ENCODE peak calls at places on chromosomes 11 and 22, in six cellular contexts. One of them, this sample, is unnamed.

GRCh38 chr11:29507381-29507780 is 509.4 kb downstream of the KCNA4 start:
- DNase-seq in colonic mucosa: no peak
- DNase-seq in cardiac fibroblast: no peak
- DNase-seq in right lobe of liver: no peak
- DNase-seq in mammary epithelial cell: no peak
- DNase-seq in fibroblast of mammary gland: no peak
- DNase-seq in this sample: no peak

GRCh38 chr22:20904008-20904979 is 12.9 kb upstream of the CRKL start:
- DNase-seq in colonic mucosa: no peak
- DNase-seq in cardiac fibroblast: peak
- DNase-seq in right lobe of liver: no peak
- DNase-seq in mammary epithelial cell: peak
- DNase-seq in fibroblast of mammary gland: peak
- DNase-seq in this sample: no peak

GRCh38 chr11:134781335-134781970 is 369.4 kb upstream of the B3GAT1 start:
- DNase-seq in colonic mucosa: no peak
- DNase-seq in cardiac fibroblast: no peak
- DNase-seq in right lobe of liver: no peak
- DNase-seq in mammary epithelial cell: no peak
- DNase-seq in fibroblast of mammary gland: no peak
- DNase-seq in this sample: peak

GRCh38 chr11:18115360-18116127 is 9.7 kb upstream of the SAAL1 start:
- DNase-seq in colonic mucosa: peak
- DNase-seq in cardiac fibroblast: peak
- DNase-seq in right lobe of liver: no peak
- DNase-seq in mammary epithelial cell: peak
- DNase-seq in fibroblast of mammary gland: peak
- DNase-seq in this sample: no peak

GRCh38 chr11:112540261-112540660 is 279.6 kb upstream of the PLET1 start:
- DNase-seq in colonic mucosa: no peak
- DNase-seq in cardiac fibroblast: no peak
- DNase-seq in right lobe of liver: no peak
- DNase-seq in mammary epithelial cell: no peak
- DNase-seq in fibroblast of mammary gland: no peak
- DNase-seq in this sample: no peak

GRCh38 chr11:114892381-114893197 is 214.3 kb downstream of the NXPE2 start:
- DNase-seq in colonic mucosa: peak
- DNase-seq in cardiac fibroblast: no peak
- DNase-seq in right lobe of liver: no peak
- DNase-seq in mammary epithelial cell: no peak
- DNase-seq in fibroblast of mammary gland: no peak
- DNase-seq in this sample: no peak

GRCh38 chr11:931385-931784 is 5.7 kb downstream of the AP2A2 start:
- DNase-seq in colonic mucosa: no peak
- DNase-seq in cardiac fibroblast: peak
- DNase-seq in right lobe of liver: no peak
- DNase-seq in mammary epithelial cell: no peak
- DNase-seq in fibroblast of mammary gland: no peak
- DNase-seq in this sample: no peak

GRCh38 chr11:119676461-119677020 is 52.5 kb downstream of the NECTIN1 start:
- DNase-seq in colonic mucosa: no peak
- DNase-seq in cardiac fibroblast: peak
- DNase-seq in right lobe of liver: no peak
- DNase-seq in mammary epithelial cell: no peak
- DNase-seq in fibroblast of mammary gland: peak
- DNase-seq in this sample: no peak

GRCh38 chr11:35275808-35276170 is 136.8 kb downstream of the CD44 start:
- DNase-seq in colonic mucosa: no peak
- DNase-seq in cardiac fibroblast: no peak
- DNase-seq in right lobe of liver: no peak
- DNase-seq in mammary epithelial cell: no peak
- DNase-seq in fibroblast of mammary gland: no peak
- DNase-seq in this sample: no peak

GRCh38 chr11:57321996-57322880 is 2.5 kb downstream of the TNKS1BP1 start:
- DNase-seq in colonic mucosa: peak
- DNase-seq in cardiac fibroblast: peak
- DNase-seq in right lobe of liver: peak
- DNase-seq in mammary epithelial cell: peak
- DNase-seq in fibroblast of mammary gland: peak
- DNase-seq in this sample: peak

GRCh38 chr11:125226701-125227100 is 62.1 kb downstream of the PKNOX2 start:
- DNase-seq in colonic mucosa: no peak
- DNase-seq in cardiac fibroblast: no peak
- DNase-seq in right lobe of liver: no peak
- DNase-seq in mammary epithelial cell: no peak
- DNase-seq in fibroblast of mammary gland: no peak
- DNase-seq in this sample: no peak
- TF ChIP-seq CTCF in colonic mucosa: no peak
- TF ChIP-seq CTCF in cardiac fibroblast: no peak
- TF ChIP-seq CTCF in right lobe of liver: no peak
- TF ChIP-seq CTCF in mammary epithelial cell: no peak
- TF ChIP-seq CTCF in fibroblast of mammary gland: no peak
- TF ChIP-seq CTCF in this sample: no peak

GRCh38 chr11:123194308-123195181 is 503 bp downstream of the CLMP start:
- DNase-seq in colonic mucosa: no peak
- DNase-seq in cardiac fibroblast: peak
- DNase-seq in right lobe of liver: no peak
- DNase-seq in mammary epithelial cell: peak
- DNase-seq in fibroblast of mammary gland: peak
- DNase-seq in this sample: peak
- H3K4me3 ChIP-seq in colonic mucosa: peak
- H3K4me3 ChIP-seq in cardiac fibroblast: peak
- H3K4me3 ChIP-seq in right lobe of liver: no peak
- H3K4me3 ChIP-seq in mammary epithelial cell: peak
- H3K4me3 ChIP-seq in fibroblast of mammary gland: peak
- H3K4me3 ChIP-seq in this sample: peak

DNA sequence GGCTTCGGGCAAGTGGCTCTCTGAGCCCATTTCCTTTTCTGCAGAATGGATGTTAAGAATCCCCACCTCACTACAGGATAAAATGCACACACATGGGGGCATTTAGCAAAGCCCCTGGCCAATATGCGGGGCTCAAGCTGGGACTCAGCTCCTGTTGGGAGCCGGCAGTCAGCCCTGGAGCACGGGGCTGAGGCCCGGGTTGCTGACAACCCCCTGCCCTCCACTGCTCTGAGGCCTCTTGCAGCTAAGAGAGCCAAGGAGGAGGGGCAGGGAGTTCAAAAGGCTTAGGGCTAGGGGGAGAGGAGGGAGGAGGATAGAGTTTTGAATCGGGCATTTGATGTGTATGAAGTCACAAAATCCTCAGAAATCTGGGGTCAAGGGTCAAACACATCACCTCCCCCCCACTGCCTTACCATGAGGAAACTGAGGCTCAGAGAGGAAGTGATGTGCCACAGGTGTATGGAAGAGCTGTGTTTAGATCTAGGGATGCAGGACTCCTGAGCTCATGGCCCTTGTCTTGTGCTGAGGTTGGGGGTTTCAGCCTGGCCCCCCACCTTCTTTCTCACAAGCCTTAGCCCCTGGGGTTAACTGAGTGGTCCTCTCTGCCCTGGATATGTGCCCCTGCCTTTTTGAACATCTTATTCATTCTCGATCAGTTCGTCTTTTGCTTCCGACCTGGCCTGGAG is 80.5 kb downstream of the LRRC32 start:
- DNase-seq in colonic mucosa: no peak
- DNase-seq in cardiac fibroblast: no peak
- DNase-seq in right lobe of liver: no peak
- DNase-seq in mammary epithelial cell: no peak
- DNase-seq in fibroblast of mammary gland: no peak
- DNase-seq in this sample: no peak
- TF ChIP-seq CTCF in colonic mucosa: no peak
- TF ChIP-seq CTCF in cardiac fibroblast: no peak
- TF ChIP-seq CTCF in right lobe of liver: no peak
- TF ChIP-seq CTCF in mammary epithelial cell: no peak
- TF ChIP-seq CTCF in fibroblast of mammary gland: no peak
- TF ChIP-seq CTCF in this sample: no peak

GRCh38 chr11:58530236-58530635 is 22.3 kb upstream of the OR5B21 start:
- DNase-seq in colonic mucosa: no peak
- DNase-seq in cardiac fibroblast: no peak
- DNase-seq in right lobe of liver: no peak
- DNase-seq in mammary epithelial cell: no peak
- DNase-seq in fibroblast of mammary gland: no peak
- DNase-seq in this sample: no peak

GRCh38 chr11:58527429-58527828 is 19.5 kb upstream of the OR5B21 start:
- DNase-seq in colonic mucosa: no peak
- DNase-seq in cardiac fibroblast: no peak
- DNase-seq in right lobe of liver: no peak
- DNase-seq in mammary epithelial cell: no peak
- DNase-seq in fibroblast of mammary gland: no peak
- DNase-seq in this sample: no peak

GRCh38 chr11:58525037-58525614 is 17.2 kb upstream of the OR5B21 start:
- DNase-seq in colonic mucosa: no peak
- DNase-seq in cardiac fibroblast: peak
- DNase-seq in right lobe of liver: no peak
- DNase-seq in mammary epithelial cell: no peak
- DNase-seq in fibroblast of mammary gland: no peak
- DNase-seq in this sample: no peak

GRCh38 chr11:58524232-58525036 is 16.5 kb upstream of the OR5B21 start:
- DNase-seq in colonic mucosa: peak
- DNase-seq in cardiac fibroblast: peak
- DNase-seq in right lobe of liver: no peak
- DNase-seq in mammary epithelial cell: peak
- DNase-seq in fibroblast of mammary gland: peak
- DNase-seq in this sample: peak
- H3K4me3 ChIP-seq in colonic mucosa: no peak
- H3K4me3 ChIP-seq in cardiac fibroblast: no peak
- H3K4me3 ChIP-seq in right lobe of liver: no peak
- H3K4me3 ChIP-seq in mammary epithelial cell: no peak
- H3K4me3 ChIP-seq in fibroblast of mammary gland: no peak
- H3K4me3 ChIP-seq in this sample: peak

DNA sequence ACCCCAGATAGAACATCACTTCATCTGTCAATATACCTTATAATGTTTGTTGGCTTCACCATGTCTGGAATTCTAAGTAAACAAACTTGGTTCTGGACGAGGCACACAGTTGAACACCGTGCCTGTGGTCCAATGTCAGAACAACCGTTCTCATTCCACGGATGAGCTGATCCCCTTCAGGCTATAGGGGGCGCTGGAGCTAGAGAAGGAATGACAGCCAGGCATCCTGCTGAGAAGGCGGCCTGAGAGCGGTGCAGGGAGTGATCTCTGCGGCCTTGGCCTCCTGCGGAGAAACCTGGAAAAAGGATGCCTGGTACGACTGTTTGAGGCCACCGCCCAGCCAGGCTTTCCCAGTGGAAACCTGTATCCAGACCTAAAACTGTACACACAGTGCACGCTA is 48.7 kb downstream of the FDX1 start:
- DNase-seq in colonic mucosa: no peak
- DNase-seq in cardiac fibroblast: no peak
- DNase-seq in right lobe of liver: no peak
- DNase-seq in mammary epithelial cell: no peak
- DNase-seq in fibroblast of mammary gland: no peak
- DNase-seq in this sample: no peak
- TF ChIP-seq CTCF in colonic mucosa: no peak
- TF ChIP-seq CTCF in cardiac fibroblast: no peak
- TF ChIP-seq CTCF in right lobe of liver: no peak
- TF ChIP-seq CTCF in mammary epithelial cell: peak
- TF ChIP-seq CTCF in fibroblast of mammary gland: peak
- TF ChIP-seq CTCF in this sample: no peak

DNA sequence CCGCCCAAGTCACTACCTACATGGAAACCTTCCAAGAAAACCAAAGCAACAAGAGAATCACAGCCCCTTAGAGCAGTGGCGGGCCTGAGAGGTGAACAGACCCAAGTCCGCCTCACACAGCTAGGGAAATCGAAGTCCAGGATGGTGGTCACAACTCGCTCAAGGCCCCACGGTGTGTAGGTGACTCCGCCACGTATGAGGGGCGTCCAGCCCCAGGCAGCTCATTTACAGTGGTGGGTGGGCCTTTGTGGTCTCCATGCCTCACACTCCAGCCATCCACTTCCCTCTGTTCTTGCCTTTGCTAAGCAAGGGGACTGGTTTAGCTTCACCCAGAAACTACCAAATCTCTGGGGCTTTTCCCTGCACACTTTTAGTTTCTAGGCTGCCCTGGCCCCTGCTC is 9.7 kb upstream of the TCF20 start:
- DNase-seq in colonic mucosa: no peak
- DNase-seq in cardiac fibroblast: no peak
- DNase-seq in right lobe of liver: no peak
- DNase-seq in mammary epithelial cell: no peak
- DNase-seq in fibroblast of mammary gland: no peak
- DNase-seq in this sample: no peak
- H3K4me3 ChIP-seq in colonic mucosa: no peak
- H3K4me3 ChIP-seq in cardiac fibroblast: no peak
- H3K4me3 ChIP-seq in right lobe of liver: no peak
- H3K4me3 ChIP-seq in mammary epithelial cell: no peak
- H3K4me3 ChIP-seq in fibroblast of mammary gland: no peak
- H3K4me3 ChIP-seq in this sample: no peak

DNA sequence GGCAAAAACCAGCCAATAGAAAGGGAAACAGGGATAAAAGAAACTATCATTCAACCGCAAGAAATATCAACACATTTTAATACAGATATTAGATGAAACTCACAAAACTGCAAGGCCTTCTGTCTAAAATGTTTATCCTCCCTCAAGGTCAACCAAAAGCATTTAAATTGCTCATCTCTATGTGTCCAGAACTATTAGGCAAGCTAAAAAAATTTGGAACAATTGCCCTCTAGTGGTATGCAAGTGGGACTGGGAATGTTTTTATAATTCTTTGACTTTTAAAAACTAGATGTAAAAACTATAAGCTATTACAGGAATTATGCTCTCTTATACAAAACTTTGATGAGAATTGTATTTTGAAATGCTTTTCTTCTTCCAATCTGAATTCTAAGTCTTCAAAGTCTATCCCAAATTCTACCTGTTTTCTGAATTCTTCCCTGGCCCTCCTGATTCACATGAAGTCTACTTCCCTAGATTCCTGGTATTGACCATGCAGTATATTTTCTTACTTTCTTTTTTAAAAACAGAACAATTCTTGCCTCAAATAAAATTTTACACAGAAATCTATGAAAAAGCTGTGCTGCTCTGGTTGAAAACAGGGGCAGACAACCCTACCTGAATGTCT is 4.9 kb downstream of the CWC15 start:
- DNase-seq in colonic mucosa: no peak
- DNase-seq in cardiac fibroblast: peak
- DNase-seq in right lobe of liver: no peak
- DNase-seq in mammary epithelial cell: peak
- DNase-seq in fibroblast of mammary gland: peak
- DNase-seq in this sample: no peak
- TF ChIP-seq CTCF in colonic mucosa: peak
- TF ChIP-seq CTCF in cardiac fibroblast: peak
- TF ChIP-seq CTCF in right lobe of liver: peak
- TF ChIP-seq CTCF in mammary epithelial cell: peak
- TF ChIP-seq CTCF in fibroblast of mammary gland: peak
- TF ChIP-seq CTCF in this sample: peak

This sample was measured in coronary artery.